ENCODE peak calls at places on chromosomes 5 and 9, in six cellular contexts. Z is IMR-90; E is psoas muscle; K is CD4-positive, CD25-positive, alpha-beta regulatory T cell; M is AG09309; T is BJ. S is an unnamed sample.

GRCh38 chr5:151054713-151055112 is 26.1 kb downstream of the TNIP1 start:
- DNase-seq in Z (no peak), E (no peak), K (no peak), M (no peak), T (no peak), S (no peak)

GRCh38 chr9:138043411-138044345 is 166.1 kb downstream of the CACNA1B start:
- DNase-seq in Z (no peak), E (no peak), K (no peak), M (no peak), T (no peak), S (no peak)

GRCh38 chr9:33737811-33738606 is 57.4 kb upstream of the PRSS3 start:
- DNase-seq in Z (peak), E (no peak), K (no peak), M (peak), T (no peak), S (peak)

GRCh38 chr5:378301-378891 is 56.9 kb downstream of the AHRR start:
- DNase-seq in Z (peak), E (no peak), K (no peak), M (no peak), T (no peak), S (no peak)

GRCh38 chr9:69389437-69389995 is 64.5 kb downstream of the ENTREP1 start:
- DNase-seq in Z (no peak), E (no peak), K (no peak), M (no peak), T (no peak), S (no peak)

GRCh38 chr9:6123402-6123801 is 92.2 kb upstream of the IL33 start:
- DNase-seq in Z (no peak), E (no peak), K (no peak), M (no peak), T (no peak), S (no peak)

GRCh38 chr5:102152906-102153787 is 142.9 kb downstream of the SLCO4C1 start:
- DNase-seq in Z (no peak), E (no peak), K (peak), M (no peak), T (no peak), S (no peak)

GRCh38 chr5:95741458-95741857 is 10.3 kb downstream of the RHOBTB3 start:
- DNase-seq in Z (no peak), E (no peak), K (no peak), M (no peak), T (no peak), S (no peak)

GRCh38 chr9:127489471-127490115 is 38.3 kb downstream of the LRSAM1 start:
- DNase-seq in Z (no peak), E (no peak), K (no peak), M (no peak), T (no peak), S (no peak)

GRCh38 chr5:107633171-107633901 is 37.4 kb downstream of the EFNA5 start:
- DNase-seq in Z (peak), E (no peak), K (no peak), M (no peak), T (no peak), S (no peak)

GRCh38 chr5:33650911-33651310 is 210.1 kb downstream of the TARS1 start:
- DNase-seq in Z (peak), E (no peak), K (no peak), M (no peak), T (no peak), S (peak)

GRCh38 chr5:177370488-177371119 is 12.9 kb downstream of the RGS14 start:
- DNase-seq in Z (peak), E (peak), K (peak), M (no peak), T (peak), S (peak)

GRCh38 chr5:64653776-64654175 is 36.5 kb upstream of the SHISAL2B start:
- DNase-seq in Z (peak), E (no peak), K (no peak), M (no peak), T (no peak), S (no peak)

GRCh38 chr5:107557051-107557658 is 113.6 kb downstream of the EFNA5 start:
- DNase-seq in Z (no peak), E (peak), K (no peak), M (no peak), T (no peak), S (peak)

GRCh38 chr9:104944356-104944755 is 16.4 kb upstream of the ABCA1 start:
- DNase-seq in Z (peak), E (no peak), K (no peak), M (no peak), T (no peak), S (no peak)

GRCh38 chr9:111405701-111406100 is 75.7 kb upstream of the OR2K2 start:
- DNase-seq in Z (no peak), E (no peak), K (no peak), M (no peak), T (no peak), S (no peak)

GRCh38 chr5:71586052-71586940 is 844 bp upstream of the MCCC2 start:
- DNase-seq in Z (peak), E (no peak), K (no peak), M (no peak), T (no peak), S (no peak)

GRCh38 chr9:81844131-81844567 is 84.1 kb upstream of the SPATA31D4 start:
- DNase-seq in Z (no peak), E (no peak), K (no peak), M (no peak), T (no peak), S (no peak)

GRCh38 chr5:139900546-139901250 is 105.1 kb downstream of the PSD2 start:
- DNase-seq in Z (no peak), E (no peak), K (no peak), M (no peak), T (no peak), S (no peak)

GRCh38 chr9:36214571-36214970 is 23.9 kb downstream of the CLTA start:
- DNase-seq in Z (peak), E (no peak), K (no peak), M (no peak), T (no peak), S (no peak)

GRCh38 chr9:35042891-35043545 is 29.4 kb downstream of the VCP start:
- DNase-seq in Z (no peak), E (no peak), K (no peak), M (no peak), T (no peak), S (no peak)

GRCh38 chr5:108259306-108259705 is 122.6 kb downstream of the FBXL17 start:
- DNase-seq in Z (peak), E (no peak), K (no peak), M (no peak), T (no peak), S (no peak)

GRCh38 chr5:65482727-65483473 is 1.2 kb upstream of the ADAMTS6 start:
- DNase-seq in Z (peak), E (no peak), K (peak), M (no peak), T (no peak), S (no peak)

GRCh38 chr5:10667431-10668057 is 93.5 kb downstream of the DAP start:
- DNase-seq in Z (no peak), E (no peak), K (no peak), M (no peak), T (no peak), S (no peak)

GRCh38 chr5:10663531-10664183 is 97.4 kb downstream of the DAP start:
- DNase-seq in Z (peak), E (no peak), K (no peak), M (peak), T (peak), S (no peak)

GRCh38 chr5:10665799-10666198 is 95.2 kb downstream of the DAP start:
- DNase-seq in Z (no peak), E (no peak), K (no peak), M (no peak), T (no peak), S (no peak)

GRCh38 chr5:10668697-10669096 is 92.3 kb downstream of the DAP start:
- DNase-seq in Z (peak), E (no peak), K (no peak), M (no peak), T (no peak), S (no peak)

GRCh38 chr5:10666531-10667305 is 94.3 kb downstream of the DAP start:
- DNase-seq in Z (no peak), E (no peak), K (no peak), M (no peak), T (no peak), S (no peak)
- H3K4me3 ChIP-seq in Z (no peak), E (no peak), K (no peak), M (no peak), T (no peak), S (no peak)

GRCh38 chr5:159107308-159107707 is 7.6 kb upstream of the EBF1 start:
- DNase-seq in Z (no peak), E (no peak), K (no peak), M (no peak), T (no peak), S (no peak)

GRCh38 chr5:159104759-159105317 is 5.1 kb upstream of the EBF1 start:
- DNase-seq in Z (no peak), E (no peak), K (no peak), M (no peak), T (no peak), S (no peak)

GRCh38 chr5:159105318-159106053 is 5.8 kb upstream of the EBF1 start:
- DNase-seq in Z (no peak), E (no peak), K (no peak), M (no peak), T (no peak), S (no peak)

GRCh38 chr5:159106569-159107282 is 7.0 kb upstream of the EBF1 start:
- DNase-seq in Z (peak), E (peak), K (peak), M (peak), T (no peak), S (no peak)

GRCh38 chr5:159106193-159106568 is 6.5 kb upstream of the EBF1 start:
- DNase-seq in Z (no peak), E (no peak), K (no peak), M (no peak), T (no peak), S (no peak)
- H3K4me3 ChIP-seq in Z (no peak), E (peak), K (no peak), M (peak), T (no peak), S (no peak)

DNA sequence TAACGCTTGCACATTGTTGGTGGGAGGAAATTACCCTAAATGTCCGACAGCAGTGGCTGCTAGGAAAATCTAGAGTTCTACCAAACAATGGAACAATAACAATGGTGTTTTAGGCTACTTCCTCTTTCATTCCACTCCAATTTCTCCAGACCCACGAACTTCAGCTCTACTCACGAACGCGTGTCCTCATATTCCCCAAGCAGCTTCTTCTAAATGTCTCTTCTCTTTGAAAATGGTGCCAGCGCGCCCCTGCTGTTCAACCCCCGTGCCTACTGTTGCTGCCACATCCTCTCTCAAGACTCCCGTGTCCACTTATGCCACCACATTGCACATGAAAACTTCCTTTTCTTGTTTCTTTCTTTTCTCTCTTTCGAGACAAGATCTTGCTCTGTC is 25.6 kb downstream of the OR2V2 start:
- DNase-seq in Z (no peak), E (no peak), K (no peak), M (no peak), T (no peak), S (no peak)
- H3K4me3 ChIP-seq in Z (no peak), E (peak), K (peak), M (no peak), T (no peak), S (no peak)

GRCh38 chr5:77168884-77169254 is 41.6 kb upstream of the PDE8B start:
- DNase-seq in Z (no peak), E (peak), K (no peak), M (no peak), T (no peak), S (no peak)
- H3K4me3 ChIP-seq in Z (no peak), E (no peak), K (no peak), M (no peak), T (no peak), S (no peak)

DNA sequence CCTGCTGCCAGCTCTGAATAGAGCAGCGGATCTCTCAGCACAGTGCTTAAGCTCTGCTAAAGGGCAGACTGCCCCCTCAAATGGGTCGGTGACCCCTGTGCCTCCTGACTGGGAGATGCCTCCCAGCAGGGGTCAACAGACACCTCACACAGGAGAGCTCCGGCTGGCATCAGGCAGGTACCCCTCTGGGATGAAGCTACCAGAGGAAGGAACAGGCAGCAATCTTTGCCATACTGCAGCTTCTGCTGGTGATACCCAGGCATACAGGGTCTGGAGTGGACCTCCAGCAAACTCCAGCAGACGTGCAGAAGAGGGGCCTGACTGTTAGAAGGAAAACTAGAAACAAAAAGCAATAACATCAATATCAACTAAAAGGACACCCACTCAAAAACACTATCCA is 131.6 kb downstream of the TMEM232 start:
- DNase-seq in Z (no peak), E (no peak), K (no peak), M (no peak), T (no peak), S (no peak)
- H3K4me3 ChIP-seq in Z (no peak), E (no peak), K (no peak), M (no peak), T (no peak), S (no peak)

GRCh38 chr9:125521462-125522327 is 185.3 kb downstream of the MAPKAP1 start:
- DNase-seq in Z (peak), E (no peak), K (peak), M (peak), T (peak), S (peak)
- H3K4me3 ChIP-seq in Z (no peak), E (no peak), K (peak), M (no peak), T (no peak), S (no peak)

GRCh38 chr9:93266521-93267001 is 82.6 kb downstream of the WNK2 start:
- DNase-seq in Z (no peak), E (no peak), K (no peak), M (no peak), T (no peak), S (no peak)
- H3K4me3 ChIP-seq in Z (no peak), E (no peak), K (no peak), M (no peak), T (no peak), S (no peak)

DNA sequence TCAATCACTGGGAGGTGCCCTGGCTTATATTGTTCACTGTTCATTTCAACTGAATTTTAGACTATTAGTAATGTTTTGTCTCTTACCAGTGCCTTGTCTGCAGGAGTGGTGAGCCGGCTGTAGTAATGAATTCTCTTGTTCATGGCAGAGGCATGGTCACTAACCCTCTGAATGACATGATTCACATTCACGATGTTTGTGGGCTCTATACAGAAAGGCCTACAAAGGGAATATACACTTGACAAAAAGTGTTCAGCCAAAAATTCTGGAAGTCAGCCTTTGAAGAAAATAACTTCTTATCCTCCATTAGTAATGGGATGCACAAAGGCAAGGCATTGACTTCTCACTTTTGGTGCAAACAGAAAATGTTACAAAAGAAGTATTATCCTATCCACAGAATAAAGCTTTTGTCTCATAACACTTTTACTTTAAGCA is 39.6 kb downstream of the SLC38A9 start:
- DNase-seq in Z (no peak), E (no peak), K (no peak), M (no peak), T (no peak), S (no peak)
- H3K4me3 ChIP-seq in Z (no peak), E (no peak), K (no peak), M (no peak), T (no peak), S (no peak)

DNA sequence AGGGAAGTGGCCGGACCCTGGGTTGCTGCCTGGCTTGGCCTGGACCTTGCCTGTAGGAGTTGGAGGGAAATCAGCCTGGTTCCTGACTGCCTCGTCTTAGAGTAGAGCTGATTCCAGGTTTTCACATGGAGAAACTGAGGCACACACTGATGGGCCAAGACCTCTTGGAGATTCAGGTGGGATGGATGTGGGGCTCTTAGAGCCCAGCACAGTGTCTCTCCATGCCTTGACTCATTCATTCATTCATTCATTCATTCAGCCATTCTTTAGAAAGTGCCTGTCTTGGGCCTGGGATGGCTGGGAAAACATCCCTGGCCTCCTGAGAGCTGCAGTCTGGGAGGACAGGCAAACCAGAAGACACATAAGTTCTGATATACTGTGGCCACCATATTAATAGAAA is 2.2 kb downstream of the LRRC8A start:
- DNase-seq in Z (no peak), E (no peak), K (no peak), M (no peak), T (no peak), S (no peak)
- H3K4me3 ChIP-seq in Z (no peak), E (peak), K (peak), M (no peak), T (no peak), S (no peak)

GRCh38 chr5:61163905-61164304 is 1.6 kb upstream of the SMIM15 start:
- DNase-seq in Z (no peak), E (no peak), K (no peak), M (no peak), T (no peak), S (no peak)
- H3K4me3 ChIP-seq in Z (peak), E (peak), K (no peak), M (no peak), T (no peak), S (no peak)

S was measured in retinal pigment epithelial cell.